ENCODE peak calls at places on chromosome 17, in five cellular contexts. Y, I, R, O and B are unnamed samples.

GRCh38 chr17:622356-622755 is 92.3 kb downstream of the VPS53 start:
- DNase-seq in Y (no peak), I (no peak), R (no peak), O (no peak), B (no peak)

GRCh38 chr17:81237591-81238489 is 1.0 kb downstream of the TEPSIN start:
- DNase-seq in Y (no peak), I (no peak), R (no peak), O (no peak), B (no peak)

GRCh38 chr17:80812362-80813088 is 179.1 kb upstream of the CHMP6 start:
- DNase-seq in Y (no peak), I (no peak), R (no peak), O (no peak), B (no peak)

GRCh38 chr17:38628441-38628840 is 22.7 kb upstream of the SRCIN1 start:
- DNase-seq in Y (no peak), I (no peak), R (peak; percentile 89), O (peak; percentile 81), B (peak; percentile 67)

GRCh38 chr17:56514264-56514663 is 79.2 kb upstream of the NOG start:
- DNase-seq in Y (no peak), I (no peak), R (no peak), O (no peak), B (no peak)

GRCh38 chr17:38751144-38751802 is 1.3 kb upstream of the PSMB3 start:
- DNase-seq in Y (no peak), I (no peak), R (no peak), O (no peak), B (no peak)

GRCh38 chr17:76314392-76315227 is 6.5 kb upstream of the QRICH2 start:
- DNase-seq in Y (no peak), I (no peak), R (no peak), O (no peak), B (no peak)

GRCh38 chr17:75231741-75232464 is 26.4 kb downstream of the NUP85 start:
- DNase-seq in Y (no peak), I (no peak), R (no peak), O (no peak), B (no peak)

GRCh38 chr17:34306466-34306865 is 12.8 kb upstream of the CCL8 start:
- DNase-seq in Y (peak; percentile 19), I (no peak), R (no peak), O (no peak), B (no peak)

GRCh38 chr17:78886954-78887353 is 16.0 kb downstream of the CEP295NL start:
- DNase-seq in Y (no peak), I (no peak), R (no peak), O (no peak), B (no peak)

GRCh38 chr17:1714488-1714979 is 4.4 kb upstream of the TLCD2 start:
- DNase-seq in Y (peak; percentile 67), I (no peak), R (peak; percentile 97), O (peak; percentile 59), B (peak; percentile 74)
- TF ChIP-seq POLR2AphosphoS5 in Y (peak; percentile 25), I (no peak), R (no peak), O (no peak), B (no peak)

DNA sequence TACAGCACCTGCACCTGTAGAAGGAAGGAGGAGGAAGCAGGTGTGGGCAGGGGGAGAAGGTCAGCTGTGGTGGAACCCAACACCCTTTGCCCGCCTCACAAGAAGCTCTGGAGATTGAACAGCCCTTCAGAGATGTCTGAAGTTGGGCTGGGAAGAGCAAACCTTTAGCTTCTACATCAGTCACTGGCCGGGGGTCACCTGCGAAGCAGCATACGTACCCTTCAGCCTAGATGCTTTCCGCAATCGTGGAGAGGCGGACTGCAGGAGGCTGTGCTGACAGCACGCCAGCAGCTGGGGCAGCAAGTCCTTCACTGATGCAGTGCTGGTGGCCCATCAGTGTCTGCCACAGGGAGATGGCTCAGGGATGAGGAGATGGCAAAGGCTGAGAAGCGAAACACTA is 5.2 kb upstream of the HS3ST3B1 start:
- DNase-seq in Y (no peak), I (no peak), R (no peak), O (no peak), B (no peak)
- TF ChIP-seq EZH2 in Y (no peak), I (no peak), R (no peak), O (no peak), B (no peak)

GRCh38 chr17:60659156-60659555 is 18.5 kb upstream of the BCAS3 start:
- DNase-seq in Y (no peak), I (no peak), R (no peak), O (no peak), B (no peak)

GRCh38 chr17:60661489-60661888 is 16.2 kb upstream of the BCAS3 start:
- DNase-seq in Y (no peak), I (no peak), R (no peak), O (no peak), B (no peak)

GRCh38 chr17:60665602-60666001 is 12.0 kb upstream of the BCAS3 start:
- DNase-seq in Y (no peak), I (no peak), R (no peak), O (no peak), B (no peak)

DNA sequence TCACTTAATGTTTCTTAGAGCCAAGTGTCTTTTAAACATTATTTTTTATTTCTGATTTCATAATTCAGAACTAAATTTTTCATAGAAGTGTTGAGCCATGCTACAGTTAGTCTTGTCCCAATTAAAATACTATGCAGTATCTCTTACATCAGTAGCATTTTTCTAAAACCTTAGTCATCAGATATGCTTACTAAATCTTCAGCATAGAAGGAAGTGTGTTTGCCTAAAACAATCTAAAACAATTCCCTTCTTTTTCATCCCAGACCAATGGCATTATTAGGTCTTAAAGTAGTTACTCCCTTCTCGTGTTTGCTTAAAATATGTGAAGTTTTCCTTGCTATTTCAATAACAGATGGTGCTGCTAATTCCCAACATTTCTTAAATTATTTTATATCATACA is 13.6 kb upstream of the BCAS3 start:
- DNase-seq in Y (no peak), I (no peak), R (no peak), O (no peak), B (no peak)
- TF ChIP-seq CEBPB in Y (no peak), I (no peak), R (no peak), O (no peak), B (no peak)

GRCh38 chr17:69858460-69858859 is 216.6 kb upstream of the KCNJ16 start:
- DNase-seq in Y (no peak), I (no peak), R (no peak), O (no peak), B (no peak)
- TF ChIP-seq POLR2AphosphoS5 in Y (no peak), I (no peak), R (no peak), O (no peak), B (no peak)

GRCh38 chr17:31481783-31482081 is 90.3 kb downstream of the RAB11FIP4 start:
- DNase-seq in Y (no peak), I (no peak), R (no peak), O (no peak), B (no peak)
- TF ChIP-seq EZH2 in Y (no peak), I (no peak), R (no peak), O (no peak), B (no peak)

GRCh38 chr17:59858167-59858790 is 34.5 kb downstream of the TUBD1 start:
- DNase-seq in Y (no peak), I (no peak), R (no peak), O (no peak), B (no peak)

GRCh38 chr17:59856859-59857794 is 35.6 kb downstream of the TUBD1 start:
- DNase-seq in Y (no peak), I (no peak), R (no peak), O (no peak), B (no peak)

GRCh38 chr17:59863607-59864006 is 29.1 kb downstream of the TUBD1 start:
- DNase-seq in Y (no peak), I (no peak), R (no peak), O (no peak), B (no peak)

GRCh38 chr17:59859444-59860025 is 33.2 kb downstream of the TUBD1 start:
- DNase-seq in Y (no peak), I (no peak), R (peak; percentile 71), O (no peak), B (no peak)
- TF ChIP-seq CEBPB in Y (no peak), I (no peak), R (no peak), O (no peak), B (peak; percentile 8)

GRCh38 chr17:8125196-8125946 is 1.5 kb upstream of the HES7 start:
- DNase-seq in Y (no peak), I (peak; percentile 64), R (peak; percentile 64), O (peak; percentile 77), B (peak; percentile 60)
- TF ChIP-seq POLR2AphosphoS5 in Y (no peak), I (peak; percentile 43), R (no peak), O (no peak), B (peak; percentile 53)

GRCh38 chr17:29592850-29593545 is at the start of gene ANKRD13B:
- DNase-seq in Y (no peak), I (no peak), R (no peak), O (peak; percentile 67), B (no peak)

GRCh38 chr17:29594441-29595090 is 1.6 kb downstream of the ANKRD13B start:
- DNase-seq in Y (no peak), I (no peak), R (no peak), O (no peak), B (no peak)

GRCh38 chr17:29595107-29595942 is 2.4 kb downstream of the ANKRD13B start:
- DNase-seq in Y (no peak), I (no peak), R (no peak), O (no peak), B (no peak)

GRCh38 chr17:29591737-29592624 is 951 bp upstream of the ANKRD13B start:
- DNase-seq in Y (no peak), I (no peak), R (peak; percentile 74), O (peak; percentile 88), B (peak; percentile 69)

DNA sequence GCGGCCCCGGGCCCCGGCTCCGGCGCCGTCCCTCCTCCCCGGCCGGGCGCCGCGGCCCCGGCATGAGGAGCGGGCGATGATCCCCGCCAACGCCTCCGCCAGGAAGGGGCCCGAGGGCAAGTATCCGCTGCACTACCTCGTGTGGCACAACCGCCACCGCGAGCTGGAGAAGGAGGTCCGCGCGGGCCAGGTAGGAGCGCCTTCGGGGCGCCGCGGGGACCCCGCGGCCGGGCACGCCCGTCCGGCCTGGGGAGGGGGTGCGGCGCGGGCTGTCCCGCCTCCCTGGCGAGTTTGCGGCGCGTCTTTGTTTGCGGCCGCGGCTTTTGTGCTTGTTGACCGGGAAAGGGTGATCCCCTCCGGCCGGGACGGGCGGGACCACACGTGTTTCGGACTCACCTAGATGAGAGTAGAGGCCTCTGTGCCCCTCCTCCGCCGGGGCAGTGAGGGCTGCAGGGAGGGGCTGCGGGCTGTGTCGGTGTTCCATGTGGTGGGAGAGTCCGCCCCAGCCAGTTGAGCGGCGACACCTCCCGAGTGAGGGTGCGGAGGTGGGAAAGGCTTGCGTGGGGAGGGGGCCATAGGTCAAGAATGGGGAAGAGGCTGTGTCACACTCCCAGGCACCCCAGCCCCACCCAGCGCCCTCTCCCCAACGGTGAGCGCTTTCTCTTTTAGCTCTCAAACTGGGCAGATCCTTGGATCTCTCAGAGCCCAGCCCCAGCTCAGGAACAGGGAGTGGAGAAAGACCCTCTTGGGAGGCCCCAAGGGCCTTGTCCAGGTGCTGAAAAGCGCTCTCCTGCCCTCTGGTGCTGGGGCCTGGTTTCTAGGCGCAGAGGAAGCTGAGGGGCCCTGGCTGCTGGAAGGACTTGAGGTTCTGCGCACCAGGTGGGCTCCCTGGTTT is 861 bp downstream of the ANKRD13B start:
- DNase-seq in Y (no peak), I (no peak), R (no peak), O (peak; percentile 51), B (no peak)
- TF ChIP-seq EZH2 in Y (peak; percentile 29), I (no peak), R (no peak), O (no peak), B (no peak)